ENCODE peak calls at places on chromosomes 13 and 19, in five cellular contexts. X, M, I, D and Z are unnamed samples.

GRCh38 chr19:3979289-3979673 is 6.0 kb downstream of the EEF2 start:
- DNase-seq in X (no peak), M (no peak), I (no peak), D (no peak), Z (peak)

GRCh38 chr19:46919324-46919723 is 58.5 kb downstream of the ARHGAP35 start:
- DNase-seq in X (no peak), M (no peak), I (no peak), D (no peak), Z (no peak)

GRCh38 chr19:8578642-8579265 is 1.5 kb upstream of the MYO1F start:
- DNase-seq in X (peak), M (peak), I (peak), D (no peak), Z (peak)

GRCh38 chr13:30736461-30736860 is 1.1 kb downstream of the ALOX5AP start:
- DNase-seq in X (no peak), M (no peak), I (no peak), D (no peak), Z (no peak)

GRCh38 chr13:26457212-26457611 is 100.3 kb upstream of the WASF3 start:
- DNase-seq in X (no peak), M (no peak), I (no peak), D (no peak), Z (no peak)

GRCh38 chr13:98650376-98651107 is 73.6 kb upstream of the STK24 start:
- DNase-seq in X (no peak), M (no peak), I (no peak), D (no peak), Z (no peak)

GRCh38 chr13:48750588-48751383 is 97.1 kb downstream of the CYSLTR2 start:
- DNase-seq in X (no peak), M (no peak), I (peak), D (no peak), Z (no peak)

GRCh38 chr19:35736913-35737886 is 5.1 kb downstream of the IGFLR1 start:
- DNase-seq in X (no peak), M (no peak), I (no peak), D (no peak), Z (peak)

GRCh38 chr13:31468114-31468902 is 268.5 kb downstream of the B3GLCT start:
- DNase-seq in X (no peak), M (no peak), I (no peak), D (no peak), Z (no peak)

GRCh38 chr19:30060872-30061556 is 119.0 kb downstream of the URI1 start:
- DNase-seq in X (no peak), M (no peak), I (no peak), D (no peak), Z (no peak)

GRCh38 chr19:7657047-7657779 is 11.6 kb upstream of the RETN start:
- DNase-seq in X (no peak), M (no peak), I (peak), D (no peak), Z (no peak)

GRCh38 chr13:40749327-40749726 is 21.7 kb downstream of the MRPS31 start:
- DNase-seq in X (no peak), M (no peak), I (no peak), D (no peak), Z (no peak)
- TF ChIP-seq CTCF in X (no peak), M (no peak), I (no peak), D (peak), Z (no peak)

DNA sequence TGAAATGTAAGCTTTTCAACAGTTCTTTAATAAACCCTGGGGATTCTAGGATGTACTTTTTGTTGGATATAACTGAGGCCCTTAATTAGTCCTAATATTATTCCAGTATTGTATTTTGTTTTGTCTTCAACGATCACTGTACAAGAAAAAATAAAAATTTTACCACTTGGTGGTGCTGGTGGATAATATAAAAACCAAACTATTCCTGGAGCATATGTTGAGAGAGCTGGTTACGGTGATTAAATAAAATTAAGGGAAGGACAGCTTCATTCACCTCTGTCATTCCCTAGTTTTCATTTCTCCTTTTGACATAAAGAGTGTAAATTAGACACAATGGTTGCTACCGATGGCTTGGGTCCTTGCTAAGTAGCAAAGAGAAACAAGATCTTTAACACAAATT is 598.6 kb upstream of the PCDH20 start:
- DNase-seq in X (no peak), M (no peak), I (no peak), D (no peak), Z (no peak)
- TF ChIP-seq CTCF in X (no peak), M (no peak), I (peak), D (no peak), Z (peak)

DNA sequence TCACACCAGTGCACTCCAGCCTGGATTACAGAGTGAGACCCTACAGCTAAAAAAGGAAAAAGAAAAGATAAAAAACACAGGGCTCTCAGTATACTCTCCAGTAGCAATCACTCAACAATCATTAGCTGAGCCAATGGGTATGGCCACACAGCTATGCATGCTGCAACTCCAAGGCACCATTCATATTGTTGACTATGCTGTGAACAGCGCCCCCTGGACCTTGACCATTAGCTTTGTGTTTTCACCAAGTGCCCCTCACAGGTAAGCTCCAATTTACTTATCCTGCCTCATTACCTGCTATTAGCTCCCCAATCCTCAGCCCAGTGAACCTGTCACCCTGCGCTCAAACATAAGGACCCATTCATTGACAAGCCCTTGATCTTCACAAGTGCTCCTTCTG is 35.8 kb downstream of the ZIC5 start:
- DNase-seq in X (no peak), M (no peak), I (no peak), D (no peak), Z (no peak)
- TF ChIP-seq CTCF in X (no peak), M (no peak), I (no peak), D (no peak), Z (no peak)

DNA sequence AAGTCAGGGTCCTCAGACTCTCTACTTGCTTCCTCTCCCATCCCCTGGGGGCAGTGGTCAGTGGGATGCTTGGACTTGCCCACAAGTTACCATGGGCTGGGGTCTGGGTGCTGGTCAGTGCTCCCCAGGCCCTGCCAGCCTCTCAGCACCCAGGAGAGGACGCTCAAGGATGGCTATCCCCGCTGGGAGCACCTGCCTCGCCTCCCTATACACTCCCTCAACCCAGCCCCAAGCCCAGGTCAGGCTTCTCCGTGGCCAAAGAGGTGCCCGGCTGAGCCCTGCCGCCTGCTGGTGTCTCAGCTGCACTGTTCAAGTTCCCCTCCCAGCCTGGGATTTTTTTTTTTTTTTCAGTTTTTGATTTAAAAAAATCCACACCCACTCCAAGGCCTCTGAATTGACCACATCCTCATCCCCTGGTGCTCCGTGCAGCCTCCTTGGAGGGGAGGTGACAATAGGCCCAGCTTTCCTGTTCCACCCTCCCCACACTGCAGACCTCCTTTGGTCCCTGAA is 10.8 kb downstream of the F2RL3 start:
- DNase-seq in X (peak), M (no peak), I (no peak), D (no peak), Z (no peak)
- TF ChIP-seq CTCF in X (peak), M (peak), I (peak), D (peak), Z (peak)

GRCh38 chr19:17784201-17785008 is 10.5 kb upstream of the B3GNT3 start:
- DNase-seq in X (peak), M (peak), I (peak), D (no peak), Z (peak)
- TF ChIP-seq CTCF in X (peak), M (peak), I (peak), D (peak), Z (peak)

DNA sequence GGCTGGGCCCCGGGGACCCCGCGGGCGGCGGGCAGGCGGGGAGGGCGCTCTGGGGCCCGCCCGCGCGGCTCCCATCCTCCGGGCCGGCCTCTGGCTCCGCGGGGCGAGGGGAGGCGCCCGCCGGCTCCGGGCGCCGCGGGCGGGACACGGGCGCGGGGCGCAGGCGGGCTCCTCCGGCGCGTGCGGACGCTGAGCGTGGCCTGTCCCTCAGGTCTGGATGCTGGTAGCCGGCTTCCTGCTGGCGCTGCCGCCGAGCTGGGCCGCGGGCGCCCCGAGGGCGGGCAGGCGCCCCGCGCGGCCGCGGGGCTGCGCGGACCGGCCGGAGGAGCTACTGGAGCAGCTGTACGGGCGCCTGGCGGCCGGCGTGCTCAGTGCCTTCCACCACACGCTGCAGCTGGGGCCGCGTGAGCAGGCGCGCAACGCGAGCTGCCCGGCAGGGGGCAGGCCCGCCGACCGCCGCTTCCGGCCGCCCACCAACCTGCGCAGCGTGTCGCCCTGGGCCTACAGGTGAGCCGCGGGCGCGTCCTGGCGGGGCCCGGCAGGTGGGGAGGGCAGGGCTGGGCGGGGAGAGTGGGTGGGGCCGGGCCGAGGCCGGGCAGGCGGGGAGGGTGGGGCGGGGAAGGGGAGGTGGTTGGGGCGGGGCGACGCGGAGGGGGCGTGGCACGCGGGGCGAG is 423 bp downstream of the IL17D start:
- DNase-seq in X (peak), M (peak), I (peak), D (peak), Z (peak)
- TF ChIP-seq CTCF in X (peak), M (peak), I (peak), D (peak), Z (peak)

DNA sequence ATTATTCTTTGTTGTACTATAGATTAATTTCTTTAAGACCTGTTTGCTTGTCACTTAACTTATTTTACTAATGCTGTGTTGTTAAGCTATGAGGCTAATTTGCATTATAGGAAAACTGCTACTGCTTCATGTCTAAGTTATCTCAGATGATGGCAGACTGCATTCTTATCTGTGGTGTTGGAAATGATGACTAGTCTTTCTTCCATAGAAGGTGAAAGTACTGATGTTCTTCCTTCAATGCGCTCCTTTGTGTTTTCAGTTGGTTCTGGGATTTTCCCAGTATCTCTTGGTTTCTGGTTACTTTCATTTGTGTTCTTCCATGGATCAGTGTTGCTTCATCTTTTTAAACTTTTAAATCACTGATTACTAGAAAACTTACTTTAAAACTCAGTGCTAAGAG is 46.9 kb downstream of the TPP2 start:
- DNase-seq in X (no peak), M (no peak), I (no peak), D (no peak), Z (no peak)
- TF ChIP-seq CTCF in X (no peak), M (no peak), I (no peak), D (no peak), Z (no peak)

GRCh38 chr19:50702158-50702869 is 17.3 kb downstream of the SHANK1 start:
- DNase-seq in X (no peak), M (no peak), I (no peak), D (no peak), Z (no peak)

GRCh38 chr19:50702870-50703829 is 16.5 kb downstream of the SHANK1 start:
- DNase-seq in X (no peak), M (no peak), I (no peak), D (no peak), Z (no peak)

GRCh38 chr19:50705422-50706019 is 14.1 kb downstream of the SHANK1 start:
- DNase-seq in X (no peak), M (no peak), I (no peak), D (peak), Z (peak)

GRCh38 chr19:50706387-50706786 is 13.2 kb downstream of the SHANK1 start:
- DNase-seq in X (no peak), M (no peak), I (no peak), D (no peak), Z (no peak)

DNA sequence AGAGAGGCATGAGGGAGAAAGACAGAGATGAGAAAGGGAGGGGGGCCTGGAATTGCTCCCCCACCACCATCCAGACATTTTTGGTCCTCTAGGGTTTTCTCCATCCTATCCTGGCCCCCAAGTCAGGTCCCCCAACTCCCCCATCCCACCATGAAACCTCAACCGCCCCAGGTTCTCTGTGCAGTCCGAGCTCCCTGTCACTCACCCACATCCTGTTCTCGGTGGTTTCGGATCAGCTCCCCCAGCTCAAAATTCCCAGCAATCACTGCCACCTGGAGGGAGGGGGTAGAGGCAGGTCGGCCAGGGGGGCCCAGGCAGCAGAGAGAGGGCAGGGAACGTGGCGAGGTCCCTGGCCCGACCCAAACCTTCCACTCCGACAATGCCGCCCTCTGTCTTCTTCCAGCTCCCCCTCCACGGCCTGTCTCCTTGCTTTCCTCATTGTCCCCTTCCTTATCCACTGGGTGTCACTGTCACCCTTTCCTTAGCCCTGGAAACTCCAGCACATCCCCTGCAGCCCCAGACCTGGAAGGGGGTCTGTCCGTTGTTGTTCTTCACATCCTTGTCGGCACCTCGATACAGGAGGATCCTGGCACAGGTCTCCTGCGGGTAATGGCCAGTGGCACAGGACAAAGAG is 15.6 kb downstream of the SHANK1 start:
- DNase-seq in X (peak), M (no peak), I (no peak), D (no peak), Z (no peak)
- TF ChIP-seq CTCF in X (peak), M (no peak), I (no peak), D (no peak), Z (peak)

GRCh38 chr13:39982745-39983144 is 327.3 kb downstream of the COG6 start:
- DNase-seq in X (no peak), M (no peak), I (no peak), D (no peak), Z (no peak)
- TF ChIP-seq CTCF in X (no peak), M (no peak), I (no peak), D (no peak), Z (no peak)

GRCh38 chr19:10388957-10389356 is 8.6 kb upstream of the TYK2 start:
- DNase-seq in X (peak), M (peak), I (peak), D (peak), Z (no peak)

GRCh38 chr19:10392120-10392519 is 11.2 kb downstream of the CDC37 start:
- DNase-seq in X (no peak), M (no peak), I (no peak), D (no peak), Z (no peak)

GRCh38 chr19:10393137-10393536 is 10.2 kb downstream of the CDC37 start:
- DNase-seq in X (no peak), M (no peak), I (no peak), D (no peak), Z (no peak)

GRCh38 chr19:10390652-10391286 is 10.4 kb upstream of the TYK2 start:
- DNase-seq in X (peak), M (peak), I (peak), D (peak), Z (no peak)

DNA sequence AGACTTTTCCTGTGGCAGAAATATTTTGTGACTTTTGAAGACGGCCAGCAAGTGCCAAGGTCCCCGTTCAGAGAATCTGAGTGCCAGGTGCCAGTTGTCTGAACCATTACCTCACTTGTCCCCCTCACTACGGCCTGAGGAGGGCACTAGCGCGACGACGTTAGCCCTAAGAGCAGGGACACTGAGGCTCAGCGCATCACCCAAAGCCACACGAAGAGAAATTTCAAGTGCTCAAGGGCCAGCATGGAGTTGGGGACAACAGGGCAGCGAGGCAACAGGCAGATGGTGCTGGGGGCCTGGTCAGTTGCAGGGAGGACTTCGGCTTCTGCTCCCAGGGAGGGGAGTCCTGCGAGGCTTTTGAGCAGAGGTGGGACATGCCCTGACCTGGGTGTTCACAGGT is 9.5 kb upstream of the TYK2 start:
- DNase-seq in X (no peak), M (no peak), I (no peak), D (no peak), Z (no peak)
- TF ChIP-seq CTCF in X (no peak), M (no peak), I (peak), D (peak), Z (no peak)